ENCODE peak calls at places on chromosomes 5 and 9, in nine cellular contexts. L is choroid plexus epithelial cell; D is IMR-90; Y is CD8-positive, alpha-beta T cell; I is lower lobe of right lung; N is pancreas; A is uterus; B is kidney epithelial cell; E is mammary epithelial cell. U is an unnamed sample.
A peak's percentile ranks its signal among the peaks of the same experiment; 100 is the strongest.

GRCh38 chr5:139638090-139638735 is 9.9 kb upstream of the CXXC5 start:
- DNase-seq in L (peak; percentile 64), Y (no peak), B (no peak), D (peak; percentile 66), A (peak; percentile 73), I (peak; percentile 87), E (no peak), N (peak; percentile 93), U (no peak)

GRCh38 chr9:14993061-14993800 is 83.0 kb upstream of the FREM1 start:
- DNase-seq in B (peak; percentile 56), I (peak; percentile 88), N (peak; percentile 85), Y (peak; percentile 1), E (peak; percentile 24), D (peak; percentile 54), A (peak; percentile 89), L (peak; percentile 77), U (peak; percentile 49)

GRCh38 chr5:89584339-89584956 is 701.5 kb upstream of the MEF2C start:
- DNase-seq in N (no peak), B (peak; percentile 44), A (no peak), L (peak; percentile 59), I (no peak), Y (no peak), D (peak; percentile 52), E (peak; percentile 88), U (peak; percentile 95)

GRCh38 chr9:125989090-125989501 is 241.9 kb downstream of the PBX3 start:
- DNase-seq in D (no peak), N (no peak), Y (no peak), E (no peak), I (peak; percentile 27), B (no peak), A (no peak), L (no peak), U (no peak)

GRCh38 chr9:82560457-82560904 is 502.5 kb downstream of the RASEF start:
- DNase-seq in A (no peak), I (peak; percentile 56), N (peak; percentile 46), D (no peak), E (no peak), Y (no peak), B (no peak), L (no peak), U (no peak)

GRCh38 chr5:128414469-128414868 is 123.6 kb downstream of the FBN2 start:
- DNase-seq in I (no peak), B (no peak), A (no peak), N (no peak), Y (no peak), D (no peak), L (no peak), E (no peak), U (no peak)

GRCh38 chr5:146203011-146203871 is at the start of gene RBM27:
- DNase-seq in Y (peak; percentile 91), L (peak; percentile 99), D (peak; percentile 99), I (peak; percentile 95), N (peak; percentile 96), E (peak; percentile 97), A (peak; percentile 98), B (peak; percentile 96), U (peak; percentile 96)

GRCh38 chr9:89428901-89429890 is 68.7 kb downstream of the SEMA4D start:
- DNase-seq in N (no peak), E (no peak), D (no peak), Y (peak; percentile 44), I (no peak), B (no peak), A (no peak), L (no peak), U (no peak)

GRCh38 chr9:124795881-124796415 is 19.0 kb downstream of the OLFML2A start:
- DNase-seq in D (no peak), B (no peak), Y (no peak), I (no peak), A (no peak), E (no peak), L (peak; percentile 65), N (no peak), U (no peak)

GRCh38 chr5:160467555-160468418 is 46.1 kb downstream of the PTTG1 start:
- DNase-seq in Y (peak; percentile 63), I (peak; percentile 83), L (peak; percentile 91), A (peak; percentile 25), N (peak; percentile 88), B (peak; percentile 90), E (peak; percentile 78), D (peak; percentile 87), U (peak; percentile 45)

GRCh38 chr9:124813496-124814177 is 36.7 kb downstream of the OLFML2A start:
- DNase-seq in I (peak; percentile 6), A (no peak), E (peak; percentile 24), B (no peak), N (no peak), L (peak; percentile 40), D (no peak), Y (no peak), U (no peak)

GRCh38 chr9:137828527-137829259 is 48.9 kb upstream of the CACNA1B start:
- DNase-seq in N (no peak), D (peak; percentile 18), A (no peak), Y (no peak), I (no peak), B (no peak), L (peak; percentile 20), E (no peak), U (no peak)

GRCh38 chr5:43231977-43232376 is 40.0 kb downstream of the NIM1K start:
- DNase-seq in A (no peak), L (peak; percentile 17), Y (no peak), E (peak; percentile 13), N (peak; percentile 43), D (no peak), B (no peak), I (no peak), U (no peak)

GRCh38 chr9:90333226-90333625 is 309.4 kb downstream of the DIRAS2 start:
- DNase-seq in N (no peak), D (no peak), I (no peak), A (no peak), Y (no peak), E (no peak), B (no peak), L (peak; percentile 41), U (no peak)

GRCh38 chr5:32047056-32047455 is 127.1 kb downstream of the GOLPH3 start:
- DNase-seq in A (no peak), L (no peak), E (no peak), D (no peak), N (no peak), Y (no peak), B (no peak), I (no peak), U (no peak)

GRCh38 chr9:98428452-98428851 is 173.0 kb upstream of the TBC1D2 start:
- DNase-seq in D (no peak), A (no peak), I (no peak), Y (no peak), E (no peak), N (no peak), B (no peak), L (no peak), U (no peak)

GRCh38 chr5:176817369-176817841 is 7.0 kb downstream of the UNC5A start:
- DNase-seq in I (no peak), L (no peak), A (no peak), D (no peak), E (no peak), N (no peak), B (no peak), Y (no peak), U (no peak)

GRCh38 chr9:87238545-87238944 is 259.1 kb upstream of the DAPK1 start:
- DNase-seq in N (no peak), Y (no peak), I (no peak), A (no peak), L (no peak), D (no peak), B (no peak), E (no peak), U (no peak)

GRCh38 chr9:121887553-121888437 is 205.3 kb downstream of the TTLL11 start:
- DNase-seq in E (no peak), I (no peak), L (peak; percentile 84), B (no peak), A (no peak), D (no peak), Y (no peak), N (no peak), U (no peak)

GRCh38 chr5:171365351-171365750 is 22.3 kb upstream of the NPM1 start:
- DNase-seq in D (peak; percentile 9), N (no peak), L (peak; percentile 67), A (no peak), E (no peak), B (no peak), Y (no peak), I (no peak), U (no peak)
- TF ChIP-seq CTCF in D (peak; percentile 39), N (no peak), L (peak; percentile 73), A (no peak), E (no peak), B (peak; percentile 44), Y (no peak), I (no peak), U (peak; percentile 43)

GRCh38 chr5:123163225-123163876 is 74.3 kb downstream of the PRDM6 start:
- DNase-seq in A (no peak), Y (no peak), N (no peak), I (no peak), B (no peak), L (no peak), D (no peak), E (no peak), U (no peak)

GRCh38 chr5:123155511-123155923 is 66.5 kb downstream of the PRDM6 start:
- DNase-seq in E (no peak), B (no peak), A (no peak), N (no peak), I (no peak), D (no peak), L (no peak), Y (no peak), U (peak; percentile 52)

GRCh38 chr5:123156577-123157296 is 67.7 kb downstream of the PRDM6 start:
- DNase-seq in N (no peak), E (peak; percentile 28), Y (no peak), D (peak; percentile 90), B (no peak), A (no peak), I (no peak), L (peak; percentile 86), U (no peak)

GRCh38 chr5:123154857-123155467 is 65.9 kb downstream of the PRDM6 start:
- DNase-seq in L (no peak), E (no peak), I (no peak), Y (no peak), A (no peak), B (no peak), D (no peak), N (no peak), U (no peak)

GRCh38 chr5:123157797-123158528 is 68.9 kb downstream of the PRDM6 start:
- DNase-seq in I (no peak), D (peak; percentile 83), L (peak; percentile 83), B (no peak), N (no peak), Y (no peak), E (peak; percentile 51), A (no peak), U (peak; percentile 72)
- TF ChIP-seq CTCF in I (peak; percentile 9), D (peak; percentile 48), L (peak; percentile 37), B (no peak), N (no peak), Y (no peak), E (no peak), A (no peak), U (peak; percentile 42)

GRCh38 chr9:72871685-72872084 is 81.2 kb downstream of the ALDH1A1 start:
- DNase-seq in I (no peak), E (peak; percentile 21), Y (no peak), D (peak; percentile 1), B (no peak), A (no peak), N (no peak), L (peak; percentile 41), U (no peak)
- TF ChIP-seq CTCF in I (peak; percentile 45), E (peak; percentile 52), Y (no peak), D (peak; percentile 38), B (peak; percentile 27), A (peak; percentile 51), N (no peak), L (peak; percentile 50), U (peak; percentile 76)

GRCh38 chr9:133604856-133605255 is 4.3 kb downstream of the FAM163B start:
- DNase-seq in A (no peak), N (no peak), I (peak; percentile 40), L (no peak), D (no peak), E (no peak), B (no peak), Y (no peak), U (no peak)
- TF ChIP-seq CTCF in A (no peak), N (no peak), I (no peak), L (no peak), D (no peak), E (no peak), B (no peak), Y (no peak), U (no peak)

U was measured in foreskin keratinocyte.